ENCODE peak calls at places on chromosomes 3 and 15, in seven cellular contexts. P is naive thymus-derived CD8-positive, alpha-beta T cell; U is AG08396; Z is aorta; B is activated CD8-positive, alpha-beta T cell treated with anti-CD3 and anti-CD28 coated beads for 36 hours; C is activated T-helper 1 cell treated with anti-CD3 and anti-CD28 coated beads, Interleukin-2, amount 50 U/mL, for 16 hours; D is frontal cortex. W is an unnamed sample.

GRCh38 chr3:52221141-52221562 is 4.3 kb downstream of the TLR9 start:
- DNase-seq in P (no peak), U (no peak), Z (no peak), B (no peak), C (no peak), D (no peak), W (no peak)

GRCh38 chr3:42802876-42803799 is 1.2 kb downstream of the HIGD1A start:
- DNase-seq in P (no peak), U (peak; percentile 16), Z (no peak), B (peak; percentile 31), C (no peak), D (no peak), W (no peak)

GRCh38 chr15:69393831-69394491 is 20.2 kb upstream of the KIF23 start:
- DNase-seq in P (no peak), U (no peak), Z (no peak), B (no peak), C (no peak), D (no peak), W (no peak)

GRCh38 chr3:123198352-123198751 is 3.4 kb upstream of the SEC22A start:
- DNase-seq in P (no peak), U (no peak), Z (no peak), B (no peak), C (no peak), D (no peak), W (no peak)

GRCh38 chr3:24354230-24354629 is 140.4 kb downstream of the THRB start:
- DNase-seq in P (no peak), U (no peak), Z (no peak), B (no peak), C (no peak), D (no peak), W (no peak)

GRCh38 chr15:100209204-100209603 is 132.6 kb downstream of the ADAMTS17 start:
- DNase-seq in P (no peak), U (no peak), Z (no peak), B (no peak), C (no peak), D (no peak), W (no peak)

GRCh38 chr3:59908700-59909099 is 858.9 kb upstream of the CFAP20DC start:
- DNase-seq in P (no peak), U (no peak), Z (no peak), B (no peak), C (no peak), D (no peak), W (no peak)

GRCh38 chr15:48556159-48556897 is 89.2 kb downstream of the FBN1 start:
- DNase-seq in P (no peak), U (no peak), Z (no peak), B (no peak), C (no peak), D (no peak), W (no peak)

GRCh38 chr3:64684715-64685261 is 3.0 kb downstream of the ADAMTS9 start:
- DNase-seq in P (no peak), U (peak; percentile 22), Z (peak; percentile 87), B (no peak), C (no peak), D (no peak), W (no peak)

GRCh38 chr15:66670698-66671580 is 31.1 kb upstream of the SMAD6 start:
- DNase-seq in P (no peak), U (no peak), Z (no peak), B (no peak), C (no peak), D (no peak), W (no peak)

GRCh38 chr15:38535451-38536200 is 29.0 kb downstream of the RASGRP1 start:
- DNase-seq in P (no peak), U (no peak), Z (no peak), B (no peak), C (no peak), D (no peak), W (no peak)

GRCh38 chr3:42655331-42655888 is 1.9 kb downstream of the ZBTB47 start:
- DNase-seq in P (no peak), U (peak; percentile 49), Z (no peak), B (no peak), C (no peak), D (peak; percentile 64), W (no peak)

GRCh38 chr3:102206506-102207145 is 228.2 kb upstream of the ZPLD1 start:
- DNase-seq in P (no peak), U (peak; percentile 19), Z (peak; percentile 86), B (no peak), C (no peak), D (no peak), W (no peak)

GRCh38 chr3:184565421-184566211 is 4.0 kb downstream of the EPHB3 start:
- DNase-seq in P (no peak), U (peak; percentile 88), Z (peak; percentile 76), B (no peak), C (no peak), D (peak; percentile 43), W (no peak)

GRCh38 chr3:157390713-157391515 is 45.7 kb upstream of the PTX3 start:
- DNase-seq in P (no peak), U (no peak), Z (peak; percentile 51), B (no peak), C (no peak), D (no peak), W (no peak)

GRCh38 chr3:150806436-150806835 is 43.5 kb upstream of the SIAH2 start:
- DNase-seq in P (no peak), U (no peak), Z (no peak), B (no peak), C (no peak), D (no peak), W (no peak)

GRCh38 chr3:134620476-134621115 is 30.2 kb downstream of the KY start:
- DNase-seq in P (no peak), U (no peak), Z (no peak), B (no peak), C (no peak), D (no peak), W (no peak)

GRCh38 chr15:79296583-79296982 is 14.1 kb downstream of the ANKRD34C start:
- DNase-seq in P (no peak), U (no peak), Z (no peak), B (peak; percentile 19), C (no peak), D (no peak), W (peak; percentile 60)

GRCh38 chr15:68062946-68063345 is 8.8 kb downstream of the PIAS1 start:
- DNase-seq in P (no peak), U (no peak), Z (no peak), B (no peak), C (no peak), D (no peak), W (no peak)

GRCh38 chr3:183281126-183281797 is 28.2 kb downstream of the B3GNT5 start:
- DNase-seq in P (no peak), U (no peak), Z (no peak), B (no peak), C (no peak), D (no peak), W (no peak)

GRCh38 chr15:54840999-54841398 is 355.7 kb downstream of the RSL24D1 start:
- DNase-seq in P (no peak), U (no peak), Z (no peak), B (no peak), C (no peak), D (no peak), W (peak; percentile 2)

GRCh38 chr3:166889241-166889640 is 490.9 kb downstream of the ZBBX start:
- DNase-seq in P (no peak), U (no peak), Z (no peak), B (no peak), C (no peak), D (no peak), W (no peak)

GRCh38 chr3:183033746-183034145 is 53.4 kb upstream of the DCUN1D1 start:
- DNase-seq in P (no peak), U (peak; percentile 30), Z (no peak), B (no peak), C (no peak), D (no peak), W (no peak)

GRCh38 chr3:118846176-118846575 is 188.5 kb downstream of the IGSF11 start:
- DNase-seq in P (no peak), U (no peak), Z (no peak), B (no peak), C (no peak), D (no peak), W (no peak)

GRCh38 chr15:52234596-52235541 is 43.7 kb upstream of the GNB5 start:
- DNase-seq in P (peak; percentile 41), U (no peak), Z (no peak), B (peak; percentile 27), C (no peak), D (no peak), W (peak; percentile 81)

GRCh38 chr15:44438402-44438801 is 11.0 kb downstream of the CTDSPL2 start:
- DNase-seq in P (no peak), U (no peak), Z (no peak), B (no peak), C (no peak), D (no peak), W (no peak)

GRCh38 chr15:73727330-73728018 is 25.7 kb downstream of the INSYN1 start:
- DNase-seq in P (no peak), U (peak; percentile 71), Z (no peak), B (no peak), C (no peak), D (no peak), W (no peak)

GRCh38 chr3:103926936-103927335 is 1439.8 kb upstream of the ALCAM start:
- DNase-seq in P (no peak), U (no peak), Z (no peak), B (no peak), C (no peak), D (no peak), W (no peak)

GRCh38 chr3:156681003-156681402 is 6.6 kb downstream of the TIPARP start:
- DNase-seq in P (no peak), U (peak; percentile 62), Z (no peak), B (no peak), C (no peak), D (peak; percentile 14), W (peak; percentile 84)